ENCODE peak calls at places on chromosomes 12 and 14, in seven cellular contexts. S is activated CD8-positive, alpha-beta T cell treated with anti-CD3 and anti-CD28 coated beads for 36 hours; C is Peyer's patch; D is colonic mucosa; Z is IMR-90; K is uterus; Q is ascending aorta. W is an unnamed sample.

GRCh38 chr12:125315771-125316170 is 250.5 kb downstream of the AACS start:
- DNase-seq in S (no peak), C (no peak), D (no peak), Z (no peak), K (no peak), Q (peak), W (no peak)

GRCh38 chr12:27561535-27562350 is 37.7 kb downstream of the PPFIBP1 start:
- DNase-seq in S (no peak), C (no peak), D (no peak), Z (no peak), K (no peak), Q (no peak), W (no peak)

GRCh38 chr12:117582135-117582784 is 220.8 kb upstream of the NOS1 start:
- DNase-seq in S (no peak), C (no peak), D (no peak), Z (no peak), K (no peak), Q (no peak), W (no peak)

GRCh38 chr12:127162902-127163301 is 1104.1 kb upstream of the TMEM132C start:
- DNase-seq in S (peak), C (no peak), D (no peak), Z (peak), K (no peak), Q (no peak), W (peak)

GRCh38 chr12:15796493-15797141 is 7.4 kb upstream of the EPS8 start:
- DNase-seq in S (no peak), C (no peak), D (no peak), Z (peak), K (no peak), Q (no peak), W (no peak)

GRCh38 chr12:68331500-68331868 is 678 bp downstream of the MDM1 start:
- DNase-seq in S (peak), C (no peak), D (no peak), Z (no peak), K (no peak), Q (no peak), W (no peak)

GRCh38 chr12:26555139-26555538 is 277.9 kb downstream of the ITPR2 start:
- DNase-seq in S (no peak), C (no peak), D (no peak), Z (peak), K (no peak), Q (no peak), W (no peak)

GRCh38 chr12:97306121-97306520 is 156.5 kb upstream of the RMST start:
- DNase-seq in S (no peak), C (no peak), D (no peak), Z (no peak), K (no peak), Q (no peak), W (no peak)

GRCh38 chr12:97168804-97169203 is 261.7 kb downstream of the NEDD1 start:
- DNase-seq in S (no peak), C (no peak), D (no peak), Z (no peak), K (no peak), Q (no peak), W (no peak)

GRCh38 chr14:82075566-82075965 is 541.9 kb upstream of the SEL1L start:
- DNase-seq in S (peak), C (no peak), D (no peak), Z (no peak), K (no peak), Q (no peak), W (peak)

GRCh38 chr14:22213110-22213509 is 375.9 kb downstream of the DAD1 start:
- DNase-seq in S (no peak), C (no peak), D (no peak), Z (peak), K (no peak), Q (no peak), W (no peak)

GRCh38 chr14:65210118-65210826 is 108.0 kb upstream of the MAX start:
- DNase-seq in S (peak), C (no peak), D (no peak), Z (peak), K (no peak), Q (no peak), W (no peak)

GRCh38 chr12:113440336-113440735 is 18.2 kb downstream of the SDSL start:
- DNase-seq in S (no peak), C (no peak), D (no peak), Z (no peak), K (no peak), Q (no peak), W (no peak)

GRCh38 chr12:53816360-53817020 is 64.7 kb upstream of the CISTR start:
- DNase-seq in S (no peak), C (no peak), D (no peak), Z (no peak), K (no peak), Q (no peak), W (no peak)

GRCh38 chr14:24351517-24351916 is 11.7 kb upstream of the RIPK3 start:
- DNase-seq in S (no peak), C (no peak), D (no peak), Z (peak), K (no peak), Q (no peak), W (no peak)

GRCh38 chr12:3214508-3215365 is 137.6 kb downstream of the TSPAN9 start:
- DNase-seq in S (no peak), C (no peak), D (no peak), Z (no peak), K (no peak), Q (no peak), W (no peak)

GRCh38 chr12:3034067-3034750 is 43.0 kb upstream of the TSPAN9 start:
- DNase-seq in S (peak), C (peak), D (peak), Z (peak), K (peak), Q (no peak), W (peak)

GRCh38 chr12:14239350-14239934 is 126.0 kb upstream of the ATF7IP start:
- DNase-seq in S (peak), C (no peak), D (peak), Z (no peak), K (peak), Q (no peak), W (peak)
- TF ChIP-seq CTCF in S (no peak), C (peak), D (no peak), Z (no peak), K (no peak), Q (no peak), W (peak)

DNA sequence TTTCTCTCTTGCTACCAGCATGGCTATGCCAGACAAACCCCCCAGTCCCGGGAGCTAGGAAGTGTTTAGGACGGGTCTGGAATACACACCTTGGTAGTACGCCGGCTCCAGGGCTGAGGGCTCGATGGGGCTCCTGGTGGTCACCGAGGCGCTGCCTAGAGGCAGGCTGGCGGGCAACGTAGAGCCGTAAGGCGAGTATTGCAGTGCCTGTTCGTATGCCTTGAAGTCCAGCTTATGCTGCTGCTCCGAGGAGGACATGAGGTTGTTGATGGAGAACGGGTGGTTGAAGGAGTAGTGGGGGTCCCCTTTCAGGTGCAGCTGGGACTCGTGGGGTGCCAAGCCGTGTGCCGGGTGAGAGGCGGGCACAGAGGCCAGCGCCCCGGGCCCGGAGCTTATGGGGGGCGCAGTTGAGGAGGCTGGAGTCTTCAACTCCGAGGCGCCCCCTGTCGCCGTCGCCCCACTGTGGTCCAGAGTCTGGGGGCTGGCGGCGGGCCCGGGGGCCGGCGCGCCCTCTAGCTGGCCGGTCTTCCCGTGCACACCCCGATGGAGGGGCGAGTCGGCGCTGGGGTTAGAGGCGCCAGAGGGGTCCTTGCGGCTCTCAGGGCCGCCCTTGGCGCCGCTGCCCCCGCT is 3.6 kb downstream of the FOXA1 start:
- DNase-seq in S (no peak), C (peak), D (peak), Z (no peak), K (no peak), Q (no peak), W (peak)
- TF ChIP-seq CTCF in S (no peak), C (no peak), D (peak), Z (no peak), K (no peak), Q (no peak), W (no peak)

GRCh38 chr14:103886304-103887169 is 39.2 kb upstream of the PPP1R13B start:
- DNase-seq in S (no peak), C (no peak), D (no peak), Z (no peak), K (no peak), Q (no peak), W (no peak)
- TF ChIP-seq CTCF in S (no peak), C (no peak), D (no peak), Z (peak), K (no peak), Q (no peak), W (no peak)

GRCh38 chr14:102481791-102482238 is 27.8 kb downstream of the ANKRD9 start:
- DNase-seq in S (no peak), C (peak), D (no peak), Z (peak), K (no peak), Q (no peak), W (no peak)
- TF ChIP-seq CTCF in S (no peak), C (no peak), D (no peak), Z (no peak), K (no peak), Q (no peak), W (no peak)

GRCh38 chr14:93857500-93857899 is 69.2 kb upstream of the PRIMA1 start:
- DNase-seq in S (no peak), C (no peak), D (no peak), Z (no peak), K (no peak), Q (no peak), W (no peak)
- TF ChIP-seq CTCF in S (no peak), C (no peak), D (no peak), Z (no peak), K (no peak), Q (no peak), W (no peak)

GRCh38 chr12:66032739-66033138 is 97.8 kb downstream of the LLPH start:
- DNase-seq in S (no peak), C (no peak), D (no peak), Z (no peak), K (no peak), Q (no peak), W (no peak)

GRCh38 chr12:66028388-66028787 is 102.2 kb downstream of the LLPH start:
- DNase-seq in S (no peak), C (no peak), D (no peak), Z (no peak), K (no peak), Q (no peak), W (no peak)

GRCh38 chr12:66035289-66035961 is 95.1 kb downstream of the LLPH start:
- DNase-seq in S (no peak), C (no peak), D (no peak), Z (peak), K (no peak), Q (no peak), W (no peak)

GRCh38 chr12:66025477-66025876 is 105.1 kb downstream of the LLPH start:
- DNase-seq in S (no peak), C (no peak), D (no peak), Z (no peak), K (no peak), Q (no peak), W (no peak)

GRCh38 chr12:66030217-66030781 is 100.3 kb downstream of the LLPH start:
- DNase-seq in S (no peak), C (no peak), D (no peak), Z (no peak), K (no peak), Q (no peak), W (no peak)
- TF ChIP-seq CTCF in S (no peak), C (no peak), D (no peak), Z (no peak), K (no peak), Q (no peak), W (no peak)